ENCODE peak calls at places on chromosomes 1 and 21, in five cellular contexts. V, C, H, K and T are unnamed samples. For H3K4me1, the result is how much of the 10 kb centered on the place peaks cover.

GRCh38 chr1:241310451-241310850 is 46.6 kb downstream of the RGS7 start:
- DNase-seq in V (no peak), C (no peak), H (no peak), K (peak), T (no peak)

GRCh38 chr1:92123868-92124267 is 43.7 kb downstream of the BTBD8 start:
- DNase-seq in V (no peak), C (no peak), H (peak), K (no peak), T (no peak)

GRCh38 chr1:64539808-64540207 is 69.9 kb downstream of the CACHD1 start:
- DNase-seq in V (no peak), C (peak), H (no peak), K (peak), T (no peak)

GRCh38 chr1:193581338-193581737 is 394.9 kb upstream of the B3GALT2 start:
- DNase-seq in V (no peak), C (no peak), H (no peak), K (no peak), T (no peak)

GRCh38 chr1:170776147-170776734 is 112.3 kb downstream of the PRRX1 start:
- DNase-seq in V (no peak), C (no peak), H (no peak), K (peak), T (no peak)

GRCh38 chr1:67528141-67528540 is 97.9 kb upstream of the SERBP1 start:
- DNase-seq in V (no peak), C (no peak), H (no peak), K (no peak), T (no peak)

GRCh38 chr1:28290851-28291250 is 31.5 kb downstream of the SESN2 start:
- DNase-seq in V (no peak), C (no peak), H (no peak), K (no peak), T (no peak)

GRCh38 chr1:60054374-60054773 is 19.2 kb downstream of the C1orf87 start:
- DNase-seq in V (no peak), C (no peak), H (no peak), K (no peak), T (no peak)

GRCh38 chr21:29423521-29423920 is 124.8 kb downstream of the BACH1 start:
- DNase-seq in V (no peak), C (no peak), H (no peak), K (no peak), T (no peak)

GRCh38 chr1:151294748-151295462 is 12.8 kb downstream of the ZNF687 start:
- DNase-seq in V (no peak), C (no peak), H (no peak), K (no peak), T (no peak)

GRCh38 chr1:22133928-22134324 is 9.0 kb downstream of the WNT4 start:
- DNase-seq in V (no peak), C (no peak), H (no peak), K (no peak), T (no peak)

GRCh38 chr1:209302777-209303642 is 280.5 kb upstream of the CAMK1G start:
- DNase-seq in V (no peak), C (no peak), H (no peak), K (no peak), T (no peak)

GRCh38 chr1:189851806-189852367 is 625.8 kb downstream of the BRINP3 start:
- DNase-seq in V (no peak), C (no peak), H (no peak), K (no peak), T (no peak)

GRCh38 chr1:15584489-15585363 is at the start of gene AGMAT:
- DNase-seq in V (peak), C (no peak), H (peak), K (peak), T (peak)

GRCh38 chr21:45093064-45093532 is 18.7 kb downstream of the ADARB1 start:
- DNase-seq in V (no peak), C (peak), H (no peak), K (no peak), T (no peak)

GRCh38 chr21:17514124-17514481 is 1.3 kb downstream of the CXADR start:
- DNase-seq in V (no peak), C (no peak), H (no peak), K (no peak), T (peak)

GRCh38 chr1:205961970-205962820 is 18.9 kb upstream of the SLC26A9 start:
- DNase-seq in V (no peak), C (no peak), H (no peak), K (peak), T (peak)

GRCh38 chr1:230581446-230582079 is 60.7 kb upstream of the COG2 start:
- DNase-seq in V (no peak), C (no peak), H (no peak), K (no peak), T (no peak)

GRCh38 chr1:13461977-13462376 is 51.7 kb downstream of the PRAMEF20 start:
- DNase-seq in V (no peak), C (no peak), H (no peak), K (no peak), T (no peak)

GRCh38 chr21:32477424-32477745 is 64.9 kb downstream of the EVA1C start:
- DNase-seq in V (no peak), C (no peak), H (no peak), K (no peak), T (no peak)

GRCh38 chr1:92808353-92808752 is 23.4 kb upstream of the EVI5 start:
- DNase-seq in V (no peak), C (no peak), H (no peak), K (no peak), T (peak)

GRCh38 chr1:14811573-14811972 is 213.1 kb downstream of the KAZN start:
- DNase-seq in V (no peak), C (no peak), H (no peak), K (no peak), T (no peak)

GRCh38 chr1:62144238-62144831 is 50.3 kb upstream of the L1TD1 start:
- DNase-seq in V (no peak), C (peak), H (peak), K (peak), T (peak)

GRCh38 chr1:176820292-176821056 is 344.0 kb downstream of the ASTN1 start:
- DNase-seq in V (no peak), C (no peak), H (no peak), K (no peak), T (no peak)

GRCh38 chr1:244836135-244836521 is 670 bp downstream of the COX20 start:
- DNase-seq in V (no peak), C (no peak), H (peak), K (peak), T (no peak)

GRCh38 chr1:32351859-32352745 is 10.2 kb downstream of the FAM229A start:
- DNase-seq in V (no peak), C (peak), H (peak), K (peak), T (no peak)

GRCh38 chr1:234538930-234539649 is 60.1 kb upstream of the TARBP1 start:
- DNase-seq in V (no peak), C (peak), H (no peak), K (no peak), T (no peak)

GRCh38 chr1:12057382-12057781 is 5.7 kb upstream of the TNFRSF8 start:
- DNase-seq in V (no peak), C (no peak), H (no peak), K (no peak), T (no peak)

GRCh38 chr1:214475331-214475730 is 76.1 kb downstream of the PTPN14 start:
- DNase-seq in V (no peak), C (no peak), H (no peak), K (no peak), T (no peak)

GRCh38 chr1:25683177-25683576 is 66.6 kb downstream of the MAN1C1 start:
- DNase-seq in V (no peak), C (no peak), H (no peak), K (no peak), T (no peak)

GRCh38 chr1:201363455-201363854 is 14.0 kb downstream of the TNNT2 start:
- DNase-seq in V (no peak), C (no peak), H (no peak), K (no peak), T (no peak)

GRCh38 chr1:224493269-224493668 is 58.7 kb upstream of the WDR26 start:
- DNase-seq in V (no peak), C (no peak), H (no peak), K (no peak), T (no peak)

GRCh38 chr1:53485478-53486394 is 26.5 kb downstream of the DMRTB1 start:
- DNase-seq in V (peak), C (peak), H (peak), K (peak), T (peak)

GRCh38 chr1:111197598-111198289 is 2.7 kb downstream of the DENND2D start:
- DNase-seq in V (peak), C (no peak), H (peak), K (no peak), T (no peak)

GRCh38 chr1:25821630-25822091 is 1.9 kb downstream of the MTFR1L start:
- DNase-seq in V (no peak), C (no peak), H (no peak), K (peak), T (no peak)

GRCh38 chr1:18957136-18957521 is 653 bp upstream of the IFFO2 start:
- DNase-seq in V (peak), C (no peak), H (no peak), K (no peak), T (no peak)

GRCh38 chr1:21663251-21663950 is 5.8 kb downstream of the RAP1GAP start:
- DNase-seq in V (no peak), C (no peak), H (no peak), K (no peak), T (no peak)

GRCh38 chr1:91732291-91732953 is 153.5 kb downstream of the TGFBR3 start:
- DNase-seq in V (peak), C (no peak), H (peak), K (peak), T (peak)

GRCh38 chr1:226865590-226865989 is 4.8 kb upstream of the PSEN2 start:
- DNase-seq in V (no peak), C (no peak), H (no peak), K (no peak), T (no peak)

GRCh38 chr1:157418659-157419058 is 133.7 kb downstream of the FCRL5 start:
- DNase-seq in V (no peak), C (no peak), H (no peak), K (no peak), T (no peak)

GRCh38 chr1:157412308-157412707 is 140.0 kb downstream of the FCRL5 start:
- DNase-seq in V (no peak), C (no peak), H (no peak), K (no peak), T (no peak)

GRCh38 chr1:157411769-157412168 is 140.5 kb downstream of the FCRL5 start:
- DNase-seq in V (no peak), C (no peak), H (no peak), K (no peak), T (no peak)

GRCh38 chr1:157418231-157418630 is 134.1 kb downstream of the FCRL5 start:
- DNase-seq in V (no peak), C (no peak), H (no peak), K (no peak), T (no peak)

DNA sequence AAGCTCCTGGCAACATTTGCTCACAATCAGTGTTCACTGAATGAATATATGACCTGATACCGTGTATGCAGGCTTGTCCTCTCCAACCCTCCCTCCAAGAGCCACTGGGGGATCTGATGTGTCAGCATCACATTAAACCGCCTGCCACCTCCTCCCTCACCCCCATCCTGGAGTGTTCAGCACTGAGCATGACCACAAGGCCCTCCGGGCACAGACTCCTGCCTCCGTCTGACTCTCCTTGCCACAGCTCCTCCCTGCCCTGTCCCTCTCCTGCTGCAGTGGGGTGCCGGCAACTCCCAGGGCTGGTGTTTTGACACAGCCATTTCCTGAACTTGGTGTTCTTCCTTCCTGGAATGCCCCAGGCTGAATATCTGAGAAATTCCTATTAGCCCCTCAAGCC is 136.7 kb downstream of the FCRL5 start:
- DNase-seq in V (no peak), C (no peak), H (no peak), K (no peak), T (no peak)
- H3K4me1 ChIP-seq in V (under half), C (under half), H (under half), K (under half), T (under half)

DNA sequence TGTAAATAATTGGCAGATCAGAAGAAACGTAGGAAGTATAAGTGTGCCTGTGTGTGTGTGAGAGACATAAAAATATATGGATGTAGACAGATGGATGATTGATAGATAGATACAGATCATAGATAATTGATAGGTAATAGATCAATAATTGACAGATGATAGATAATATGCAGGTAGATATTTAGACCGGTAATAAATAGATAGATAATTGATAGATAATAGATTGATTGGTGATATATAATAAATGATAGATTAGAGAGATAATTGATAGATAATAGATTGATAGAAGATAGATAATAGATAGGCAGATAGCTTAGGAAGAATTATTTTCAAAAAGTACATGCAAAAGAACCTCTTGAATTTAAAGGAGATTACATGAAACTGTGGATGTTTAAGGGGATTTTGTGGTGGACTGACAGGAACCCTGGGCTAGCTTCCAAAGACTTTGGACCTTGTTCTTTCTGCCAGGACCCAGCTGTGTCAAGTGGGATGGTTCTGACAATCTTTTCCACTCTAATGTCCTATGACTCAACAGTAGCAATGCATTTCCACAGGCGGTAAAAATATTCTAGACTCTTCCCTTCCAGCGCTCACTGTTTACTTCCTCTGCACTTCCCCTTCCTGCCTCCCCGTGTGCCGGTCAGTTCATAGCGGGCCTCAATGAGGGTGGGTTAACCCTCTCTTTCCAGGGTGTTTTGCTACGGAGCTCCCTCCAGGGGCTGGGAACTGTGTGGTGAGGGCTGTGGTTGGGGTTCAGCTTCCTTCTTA is 39.4 kb downstream of the KCNJ15 start:
- DNase-seq in V (no peak), C (no peak), H (peak), K (peak), T (no peak)
- H3K4me1 ChIP-seq in V (under half), C (under half), H (under half), K (under half), T (under half)

DNA sequence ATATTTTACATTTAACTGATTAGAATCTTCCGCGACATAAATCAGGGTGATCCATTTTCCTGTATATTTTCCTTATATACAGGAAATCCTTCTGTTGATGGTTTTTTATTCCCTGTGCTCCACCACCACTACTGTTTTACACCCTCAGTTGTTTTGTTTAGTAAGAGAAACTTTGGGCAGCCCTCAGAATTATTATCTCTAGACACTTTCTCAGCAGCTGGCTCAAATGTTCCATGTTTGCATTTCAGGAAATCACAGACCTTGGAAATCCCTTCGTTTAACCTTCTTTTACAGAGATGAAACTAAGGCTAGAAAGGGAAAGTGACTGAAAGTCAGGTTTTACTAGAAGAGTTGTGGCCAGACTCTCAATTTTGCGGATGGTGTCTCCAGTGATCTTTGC is 15.2 kb downstream of the ZNF697 start:
- DNase-seq in V (no peak), C (no peak), H (no peak), K (no peak), T (no peak)
- H3K4me1 ChIP-seq in V (under half), C (under half), H (under half), K (under half), T (under half)

DNA sequence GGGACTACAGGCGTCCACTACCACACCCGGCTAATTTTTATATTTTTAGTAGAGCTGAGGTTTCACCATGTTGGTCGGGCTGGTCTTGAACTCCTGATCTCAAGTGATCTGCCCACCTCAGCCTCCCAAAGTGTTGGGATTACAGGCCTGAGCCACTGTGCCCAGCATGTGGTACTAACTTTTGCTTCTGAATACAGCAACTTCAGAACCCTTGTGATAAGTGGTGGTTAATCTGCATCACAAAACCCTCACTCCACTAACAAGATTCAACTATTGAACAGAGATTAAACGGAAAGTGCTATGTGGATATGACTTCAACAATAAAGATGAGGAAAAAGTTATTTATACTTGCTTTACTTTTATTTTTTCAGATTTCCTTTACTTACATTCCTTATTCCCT is 44.5 kb downstream of the SLC16A1 start:
- DNase-seq in V (no peak), C (no peak), H (no peak), K (no peak), T (no peak)
- H3K4me1 ChIP-seq in V (under half), C (under half), H (under half), K (under half), T (under half)

GRCh38 chr1:162660598-162660997 is 28.3 kb downstream of the DDR2 start:
- DNase-seq in V (no peak), C (no peak), H (peak), K (no peak), T (no peak)

GRCh38 chr1:162661336-162661735 is 29.1 kb downstream of the DDR2 start:
- DNase-seq in V (no peak), C (no peak), H (no peak), K (no peak), T (no peak)

GRCh38 chr1:162663086-162663485 is 30.8 kb downstream of the DDR2 start:
- DNase-seq in V (no peak), C (no peak), H (peak), K (no peak), T (no peak)

GRCh38 chr1:162663589-162664030 is 31.3 kb downstream of the DDR2 start:
- DNase-seq in V (no peak), C (peak), H (peak), K (peak), T (no peak)

DNA sequence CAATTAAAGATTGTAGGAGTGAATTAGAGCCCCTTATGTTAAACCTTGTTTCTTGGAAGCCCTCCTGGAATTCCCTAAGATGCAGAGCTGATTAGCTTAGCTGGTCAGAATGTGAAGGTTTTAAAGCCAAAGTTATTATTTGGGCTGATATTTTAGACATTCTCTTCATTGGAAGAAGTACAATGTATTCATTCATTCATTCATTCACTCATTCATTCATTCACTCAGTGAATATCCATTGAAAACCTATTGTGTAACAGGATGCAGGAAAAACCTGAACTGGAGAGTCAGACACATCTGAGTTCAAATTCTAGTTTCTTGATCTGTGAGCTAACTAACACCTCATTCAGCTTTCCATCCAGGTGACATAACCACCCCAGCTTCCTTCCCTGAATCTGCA is 29.7 kb downstream of the DDR2 start:
- DNase-seq in V (no peak), C (no peak), H (no peak), K (no peak), T (no peak)
- H3K4me1 ChIP-seq in V (under half), C (under half), H (under half), K (under half), T (under half)

DNA sequence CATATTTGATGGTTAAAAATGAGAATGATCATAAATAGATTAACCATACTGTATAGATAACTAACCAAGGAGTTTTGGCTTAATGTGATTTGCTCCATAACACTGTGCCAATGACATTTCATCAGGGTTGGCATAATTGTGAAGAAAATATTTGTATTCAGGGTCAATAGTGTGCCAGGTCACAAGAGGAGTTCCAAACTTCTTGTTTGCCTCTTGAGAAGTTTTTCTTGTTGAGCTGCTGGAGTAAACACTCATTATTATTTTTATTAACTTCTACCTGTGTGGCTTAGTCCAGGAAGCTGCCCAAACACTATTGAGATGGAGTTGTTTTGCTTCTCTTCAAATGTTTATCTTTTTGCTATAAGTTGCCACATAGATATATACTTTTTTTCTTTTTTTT is 7.5 kb downstream of the MAP7D1 start:
- DNase-seq in V (no peak), C (no peak), H (no peak), K (no peak), T (no peak)
- H3K4me1 ChIP-seq in V (half or more), C (under half), H (under half), K (under half), T (under half)

DNA sequence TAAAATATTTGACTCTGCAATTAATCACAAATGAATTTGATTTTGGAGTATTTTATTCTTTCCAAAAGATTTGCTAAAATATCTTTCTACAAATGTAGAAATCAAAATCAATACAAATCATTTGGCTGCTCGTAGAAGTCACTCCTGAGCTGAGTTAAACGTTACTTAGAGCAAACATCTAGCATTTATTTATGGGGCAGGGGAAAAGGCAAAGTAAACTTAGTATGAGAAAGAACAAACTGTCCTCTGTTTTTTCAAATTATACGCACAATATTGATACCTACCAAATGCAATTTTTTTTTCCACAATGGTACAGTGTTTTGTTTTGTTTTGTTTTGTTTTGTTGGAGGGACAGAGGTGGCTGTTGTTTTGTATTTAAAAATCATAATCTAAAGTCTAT is 233.8 kb downstream of the TTLL7 start:
- DNase-seq in V (no peak), C (no peak), H (no peak), K (no peak), T (no peak)
- H3K4me1 ChIP-seq in V (under half), C (under half), H (under half), K (under half), T (under half)